ENCODE peak calls at places on chromosome 7, in eight cellular contexts. D, K, C, O, M, X, F and T are unnamed samples.

GRCh38 chr7:129958643-129959479 is 6.1 kb upstream of the UBE2H start:
- DNase-seq in D (peak; percentile 92), K (peak; percentile 92), C (no peak), O (no peak), M (peak; percentile 91), X (peak; percentile 88), F (peak; percentile 32), T (no peak)

GRCh38 chr7:14734839-14735321 is 167.7 kb downstream of the DGKB start:
- DNase-seq in D (no peak), K (no peak), C (no peak), O (no peak), M (no peak), X (no peak), F (no peak), T (peak; percentile 24)

GRCh38 chr7:106781007-106781406 is 84.1 kb upstream of the PIK3CG start:
- DNase-seq in D (no peak), K (no peak), C (no peak), O (no peak), M (no peak), X (no peak), F (no peak), T (no peak)

GRCh38 chr7:12385364-12385786 is 18.3 kb downstream of the VWDE start:
- DNase-seq in D (no peak), K (no peak), C (no peak), O (no peak), M (no peak), X (no peak), F (no peak), T (no peak)

GRCh38 chr7:78020131-78020873 is 221.7 kb downstream of the PHTF2 start:
- DNase-seq in D (peak; percentile 79), K (peak; percentile 88), C (peak; percentile 25), O (peak; percentile 70), M (peak; percentile 91), X (peak; percentile 45), F (peak; percentile 69), T (peak; percentile 75)

GRCh38 chr7:9983048-9983447 is 990.6 kb upstream of the PHF14 start:
- DNase-seq in D (no peak), K (no peak), C (no peak), O (no peak), M (no peak), X (no peak), F (no peak), T (no peak)

GRCh38 chr7:156510966-156511365 is 129.6 kb upstream of the RNF32 start:
- DNase-seq in D (no peak), K (no peak), C (no peak), O (no peak), M (no peak), X (no peak), F (no peak), T (no peak)

GRCh38 chr7:23107781-23108180 is 2.2 kb downstream of the KLHL7 start:
- DNase-seq in D (no peak), K (no peak), C (no peak), O (no peak), M (no peak), X (no peak), F (no peak), T (no peak)

GRCh38 chr7:1666251-1666778 is 3.8 kb upstream of the ELFN1 start:
- DNase-seq in D (peak; percentile 51), K (peak; percentile 29), C (no peak), O (peak; percentile 6), M (no peak), X (peak; percentile 7), F (no peak), T (peak; percentile 99)

GRCh38 chr7:36006656-36007229 is 146.3 kb upstream of the EEPD1 start:
- DNase-seq in D (no peak), K (no peak), C (no peak), O (no peak), M (no peak), X (no peak), F (no peak), T (no peak)

GRCh38 chr7:44891372-44891771 is 6.0 kb upstream of the PURB start:
- DNase-seq in D (no peak), K (no peak), C (no peak), O (no peak), M (no peak), X (no peak), F (no peak), T (no peak)

GRCh38 chr7:129859188-129859587 is 93.6 kb downstream of the UBE2H start:
- DNase-seq in D (no peak), K (no peak), C (no peak), O (no peak), M (peak; percentile 15), X (no peak), F (no peak), T (no peak)

GRCh38 chr7:65509368-65510186 is 135.9 kb downstream of the ZNF92 start:
- DNase-seq in D (no peak), K (no peak), C (no peak), O (no peak), M (no peak), X (no peak), F (peak; percentile 5), T (no peak)

GRCh38 chr7:1922870-1923236 is 252.8 kb downstream of the ELFN1 start:
- DNase-seq in D (no peak), K (no peak), C (no peak), O (no peak), M (no peak), X (no peak), F (no peak), T (no peak)

GRCh38 chr7:84248843-84249242 is 54.3 kb upstream of the SEMA3A start:
- DNase-seq in D (no peak), K (no peak), C (no peak), O (no peak), M (no peak), X (no peak), F (no peak), T (no peak)

GRCh38 chr7:137954614-137955013 is 47.3 kb downstream of the CREB3L2 start:
- DNase-seq in D (no peak), K (no peak), C (no peak), O (no peak), M (peak; percentile 42), X (no peak), F (no peak), T (no peak)

GRCh38 chr7:111521660-111522059 is 40.6 kb downstream of the IMMP2L start:
- DNase-seq in D (no peak), K (no peak), C (no peak), O (no peak), M (no peak), X (no peak), F (no peak), T (no peak)

GRCh38 chr7:111513566-111513965 is 48.7 kb downstream of the IMMP2L start:
- DNase-seq in D (no peak), K (no peak), C (no peak), O (no peak), M (no peak), X (no peak), F (no peak), T (no peak)

GRCh38 chr7:111518264-111518663 is 44.0 kb downstream of the IMMP2L start:
- DNase-seq in D (no peak), K (no peak), C (no peak), O (no peak), M (no peak), X (no peak), F (no peak), T (no peak)

GRCh38 chr7:111516612-111517011 is 45.7 kb downstream of the IMMP2L start:
- DNase-seq in D (peak; percentile 95), K (no peak), C (no peak), O (no peak), M (no peak), X (no peak), F (no peak), T (no peak)

DNA sequence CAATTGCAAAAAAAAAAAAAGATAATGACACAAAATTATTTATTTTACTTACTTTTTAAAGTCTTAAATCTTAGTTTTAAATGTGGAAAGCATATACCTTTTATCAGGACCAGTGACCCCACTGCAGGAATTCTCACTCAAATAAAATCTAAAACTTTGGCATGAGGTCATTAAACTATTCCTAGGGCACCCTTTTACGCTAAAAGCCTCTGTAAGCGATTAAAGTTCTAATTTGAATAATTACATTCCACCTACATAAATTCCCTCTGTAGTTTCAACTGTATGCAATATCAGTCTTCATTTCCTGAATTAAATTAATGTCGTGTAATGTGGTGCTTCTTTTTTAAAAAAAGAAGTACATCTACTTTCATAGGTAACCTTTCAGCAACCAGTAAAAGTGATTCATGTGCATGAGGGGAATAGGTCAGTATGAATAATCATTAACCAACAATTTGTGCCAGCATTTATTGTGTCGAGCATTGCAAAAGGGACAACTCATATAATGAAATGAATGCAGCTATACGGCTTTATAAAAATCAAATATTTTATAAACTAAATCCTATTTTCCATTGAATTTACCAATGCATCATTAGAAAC is 44.8 kb downstream of the IMMP2L start:
- DNase-seq in D (peak; percentile 81), K (no peak), C (no peak), O (no peak), M (no peak), X (no peak), F (no peak), T (no peak)
- TF ChIP-seq POLR2A in D (no peak), K (no peak), C (no peak), O (no peak), M (no peak), X (no peak), F (no peak), T (no peak)

DNA sequence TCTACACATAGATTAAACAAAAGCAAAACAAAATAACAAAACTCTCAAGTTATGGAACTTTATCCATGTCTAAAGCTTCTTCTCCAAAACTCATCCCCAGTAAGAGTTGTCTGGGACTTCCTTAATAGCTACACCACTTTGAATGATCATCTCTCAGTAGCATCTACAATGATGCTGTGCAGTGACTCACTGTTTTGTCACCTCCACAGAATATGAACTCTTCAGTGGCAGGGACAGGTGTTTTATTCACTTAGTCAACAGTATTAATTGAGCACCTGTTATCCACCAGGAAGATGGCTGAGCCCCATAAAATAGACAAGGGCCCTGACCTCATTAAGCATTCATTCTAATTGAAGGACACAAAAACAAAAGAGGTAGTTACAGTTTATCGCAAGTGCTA is 350.7 kb downstream of the ELMO1 start:
- DNase-seq in D (no peak), K (no peak), C (no peak), O (no peak), M (no peak), X (no peak), F (no peak), T (no peak)
- TF ChIP-seq POLR2A in D (no peak), K (no peak), C (no peak), O (no peak), M (no peak), X (no peak), F (no peak), T (no peak)

DNA sequence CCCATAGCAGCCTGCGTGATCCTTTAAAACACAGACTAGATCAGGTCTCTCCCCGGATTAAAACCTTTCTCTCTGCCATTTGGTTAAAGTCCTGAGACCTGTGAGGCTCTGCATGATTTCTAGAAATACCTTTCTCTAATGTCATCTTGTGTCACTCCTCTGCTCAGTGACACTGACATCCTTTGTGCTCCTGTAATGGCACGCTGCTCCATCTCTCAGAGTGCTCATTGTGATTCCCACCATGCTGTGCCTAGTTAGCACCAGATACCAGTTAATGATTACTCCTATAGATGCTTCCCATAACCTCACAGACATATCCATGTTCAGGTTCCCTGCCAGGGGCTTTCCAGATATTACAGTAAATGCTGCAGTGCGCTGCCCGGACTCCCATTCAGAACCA is 11.7 kb upstream of the OR9A2 start:
- DNase-seq in D (no peak), K (no peak), C (no peak), O (no peak), M (no peak), X (no peak), F (no peak), T (no peak)
- TF ChIP-seq POLR2A in D (no peak), K (no peak), C (no peak), O (no peak), M (no peak), X (no peak), F (no peak), T (no peak)

GRCh38 chr7:4792537-4793126 is 17.2 kb downstream of the AP5Z1 start:
- DNase-seq in D (no peak), K (peak; percentile 70), C (no peak), O (no peak), M (no peak), X (no peak), F (no peak), T (no peak)
- TF ChIP-seq POLR2A in D (no peak), K (no peak), C (no peak), O (no peak), M (no peak), X (no peak), F (no peak), T (no peak)